ENCODE peak calls at places on chromosomes 5 and 9, in five cellular contexts. One of them, this sample, is unnamed.

GRCh38 chr5:59757442-59757841 is 136.1 kb downstream of the PDE4D start:
- DNase-seq in NCI-H460: no peak
- DNase-seq in astrocyte of the spinal cord: peak
- DNase-seq in NCI-H1092 treated with DMSO at 0.1 percent for 48 hours: no peak
- DNase-seq in CD14-positive monocyte: no peak
- DNase-seq in this sample: peak

GRCh38 chr5:131305906-131306305 is 42.1 kb downstream of the CDC42SE2 start:
- DNase-seq in NCI-H460: no peak
- DNase-seq in astrocyte of the spinal cord: no peak
- DNase-seq in NCI-H1092 treated with DMSO at 0.1 percent for 48 hours: no peak
- DNase-seq in CD14-positive monocyte: no peak
- DNase-seq in this sample: no peak

GRCh38 chr5:3980146-3980545 is 384.5 kb downstream of the IRX1 start:
- DNase-seq in NCI-H460: no peak
- DNase-seq in astrocyte of the spinal cord: no peak
- DNase-seq in NCI-H1092 treated with DMSO at 0.1 percent for 48 hours: no peak
- DNase-seq in CD14-positive monocyte: no peak
- DNase-seq in this sample: no peak

GRCh38 chr9:109295475-109296110 is 25.3 kb downstream of the EPB41L4B start:
- DNase-seq in NCI-H460: no peak
- DNase-seq in astrocyte of the spinal cord: no peak
- DNase-seq in NCI-H1092 treated with DMSO at 0.1 percent for 48 hours: no peak
- DNase-seq in CD14-positive monocyte: no peak
- DNase-seq in this sample: no peak

GRCh38 chr9:90767523-90768100 is 34.0 kb upstream of the SYK start:
- DNase-seq in NCI-H460: no peak
- DNase-seq in astrocyte of the spinal cord: peak
- DNase-seq in NCI-H1092 treated with DMSO at 0.1 percent for 48 hours: no peak
- DNase-seq in CD14-positive monocyte: no peak
- DNase-seq in this sample: no peak

GRCh38 chr5:143322931-143323330 is 80.6 kb downstream of the NR3C1 start:
- DNase-seq in NCI-H460: no peak
- DNase-seq in astrocyte of the spinal cord: peak
- DNase-seq in NCI-H1092 treated with DMSO at 0.1 percent for 48 hours: no peak
- DNase-seq in CD14-positive monocyte: no peak
- DNase-seq in this sample: no peak

GRCh38 chr5:5014836-5015235 is 125.3 kb upstream of the ADAMTS16 start:
- DNase-seq in NCI-H460: no peak
- DNase-seq in astrocyte of the spinal cord: peak
- DNase-seq in NCI-H1092 treated with DMSO at 0.1 percent for 48 hours: no peak
- DNase-seq in CD14-positive monocyte: no peak
- DNase-seq in this sample: no peak

GRCh38 chr5:14928661-14929060 is 57.1 kb upstream of the ANKH start:
- DNase-seq in NCI-H460: no peak
- DNase-seq in astrocyte of the spinal cord: peak
- DNase-seq in NCI-H1092 treated with DMSO at 0.1 percent for 48 hours: no peak
- DNase-seq in CD14-positive monocyte: no peak
- DNase-seq in this sample: no peak

GRCh38 chr5:53856491-53856890 is 296.1 kb downstream of the NDUFS4 start:
- DNase-seq in NCI-H460: no peak
- DNase-seq in astrocyte of the spinal cord: no peak
- DNase-seq in NCI-H1092 treated with DMSO at 0.1 percent for 48 hours: no peak
- DNase-seq in CD14-positive monocyte: no peak
- DNase-seq in this sample: no peak

GRCh38 chr5:72256536-72256935 is 63.5 kb downstream of the MRPS27 start:
- DNase-seq in NCI-H460: no peak
- DNase-seq in astrocyte of the spinal cord: peak
- DNase-seq in NCI-H1092 treated with DMSO at 0.1 percent for 48 hours: no peak
- DNase-seq in CD14-positive monocyte: no peak
- DNase-seq in this sample: peak

GRCh38 chr5:143445726-143446125 is 42.2 kb upstream of the NR3C1 start:
- DNase-seq in NCI-H460: no peak
- DNase-seq in astrocyte of the spinal cord: no peak
- DNase-seq in NCI-H1092 treated with DMSO at 0.1 percent for 48 hours: no peak
- DNase-seq in CD14-positive monocyte: no peak
- DNase-seq in this sample: no peak

GRCh38 chr5:111679611-111680010 is 77.4 kb downstream of the NREP start:
- DNase-seq in NCI-H460: no peak
- DNase-seq in astrocyte of the spinal cord: no peak
- DNase-seq in NCI-H1092 treated with DMSO at 0.1 percent for 48 hours: no peak
- DNase-seq in CD14-positive monocyte: no peak
- DNase-seq in this sample: no peak

GRCh38 chr5:74630387-74631087 is 10.0 kb downstream of the ENC1 start:
- DNase-seq in NCI-H460: peak
- DNase-seq in astrocyte of the spinal cord: peak
- DNase-seq in NCI-H1092 treated with DMSO at 0.1 percent for 48 hours: no peak
- DNase-seq in CD14-positive monocyte: no peak
- DNase-seq in this sample: no peak

GRCh38 chr5:68315679-68316271 is 100.2 kb downstream of the PIK3R1 start:
- DNase-seq in NCI-H460: no peak
- DNase-seq in astrocyte of the spinal cord: no peak
- DNase-seq in NCI-H1092 treated with DMSO at 0.1 percent for 48 hours: no peak
- DNase-seq in CD14-positive monocyte: peak
- DNase-seq in this sample: no peak

GRCh38 chr9:93682155-93682968 is 106.0 kb downstream of the PHF2 start:
- DNase-seq in NCI-H460: peak
- DNase-seq in astrocyte of the spinal cord: peak
- DNase-seq in NCI-H1092 treated with DMSO at 0.1 percent for 48 hours: peak
- DNase-seq in CD14-positive monocyte: peak
- DNase-seq in this sample: peak

GRCh38 chr5:96050273-96050880 is 88.7 kb upstream of the ELL2 start:
- DNase-seq in NCI-H460: no peak
- DNase-seq in astrocyte of the spinal cord: no peak
- DNase-seq in NCI-H1092 treated with DMSO at 0.1 percent for 48 hours: no peak
- DNase-seq in CD14-positive monocyte: no peak
- DNase-seq in this sample: no peak

GRCh38 chr5:138523406-138523805 is 19.6 kb downstream of the ETF1 start:
- DNase-seq in NCI-H460: no peak
- DNase-seq in astrocyte of the spinal cord: no peak
- DNase-seq in NCI-H1092 treated with DMSO at 0.1 percent for 48 hours: no peak
- DNase-seq in CD14-positive monocyte: no peak
- DNase-seq in this sample: no peak

GRCh38 chr5:137415231-137415681 is 83.9 kb downstream of the SPOCK1 start:
- DNase-seq in NCI-H460: no peak
- DNase-seq in astrocyte of the spinal cord: peak
- DNase-seq in NCI-H1092 treated with DMSO at 0.1 percent for 48 hours: no peak
- DNase-seq in CD14-positive monocyte: no peak
- DNase-seq in this sample: no peak

GRCh38 chr5:158967566-158967965 is 132.2 kb downstream of the EBF1 start:
- DNase-seq in NCI-H460: no peak
- DNase-seq in astrocyte of the spinal cord: peak
- DNase-seq in NCI-H1092 treated with DMSO at 0.1 percent for 48 hours: no peak
- DNase-seq in CD14-positive monocyte: no peak
- DNase-seq in this sample: no peak

GRCh38 chr9:35650341-35651158 is at the start of gene SIT1:
- DNase-seq in NCI-H460: no peak
- DNase-seq in astrocyte of the spinal cord: no peak
- DNase-seq in NCI-H1092 treated with DMSO at 0.1 percent for 48 hours: no peak
- DNase-seq in CD14-positive monocyte: no peak
- DNase-seq in this sample: no peak

GRCh38 chr5:172293054-172293744 is 9.6 kb upstream of the UBTD2 start:
- DNase-seq in NCI-H460: peak
- DNase-seq in astrocyte of the spinal cord: peak
- DNase-seq in NCI-H1092 treated with DMSO at 0.1 percent for 48 hours: peak
- DNase-seq in CD14-positive monocyte: peak
- DNase-seq in this sample: peak

GRCh38 chr9:72598639-72599038 is 77.2 kb downstream of the TMC1 start:
- DNase-seq in NCI-H460: no peak
- DNase-seq in astrocyte of the spinal cord: no peak
- DNase-seq in NCI-H1092 treated with DMSO at 0.1 percent for 48 hours: no peak
- DNase-seq in CD14-positive monocyte: no peak
- DNase-seq in this sample: no peak

GRCh38 chr9:117672397-117672796 is 31.8 kb upstream of the TLR4 start:
- DNase-seq in NCI-H460: no peak
- DNase-seq in astrocyte of the spinal cord: peak
- DNase-seq in NCI-H1092 treated with DMSO at 0.1 percent for 48 hours: no peak
- DNase-seq in CD14-positive monocyte: no peak
- DNase-seq in this sample: no peak

GRCh38 chr9:22790329-22790728 is 343.7 kb downstream of the DMRTA1 start:
- DNase-seq in NCI-H460: no peak
- DNase-seq in astrocyte of the spinal cord: no peak
- DNase-seq in NCI-H1092 treated with DMSO at 0.1 percent for 48 hours: no peak
- DNase-seq in CD14-positive monocyte: no peak
- DNase-seq in this sample: no peak

GRCh38 chr5:132459031-132459982 is 31.3 kb downstream of the IRF1 start:
- DNase-seq in NCI-H460: peak
- DNase-seq in astrocyte of the spinal cord: peak
- DNase-seq in NCI-H1092 treated with DMSO at 0.1 percent for 48 hours: no peak
- DNase-seq in CD14-positive monocyte: no peak
- DNase-seq in this sample: peak

GRCh38 chr9:112751059-112751795 is 667 bp downstream of the SNX30 start:
- DNase-seq in NCI-H460: no peak
- DNase-seq in astrocyte of the spinal cord: peak
- DNase-seq in NCI-H1092 treated with DMSO at 0.1 percent for 48 hours: peak
- DNase-seq in CD14-positive monocyte: peak
- DNase-seq in this sample: peak

GRCh38 chr5:179558912-179559279 is 8.5 kb downstream of the RUFY1 start:
- DNase-seq in NCI-H460: no peak
- DNase-seq in astrocyte of the spinal cord: no peak
- DNase-seq in NCI-H1092 treated with DMSO at 0.1 percent for 48 hours: peak
- DNase-seq in CD14-positive monocyte: no peak
- DNase-seq in this sample: peak

GRCh38 chr5:102772273-102772672 is 17.2 kb downstream of the PAM start:
- DNase-seq in NCI-H460: no peak
- DNase-seq in astrocyte of the spinal cord: no peak
- DNase-seq in NCI-H1092 treated with DMSO at 0.1 percent for 48 hours: no peak
- DNase-seq in CD14-positive monocyte: no peak
- DNase-seq in this sample: no peak